ENCODE peak calls at places on chromosomes 4 and X, in ten cellular contexts. One of them, this sample, is unnamed.

GRCh38 chr4:96916731-96917130 is 1076.8 kb downstream of the PDHA2 start:
- DNase-seq in left ventricle myocardium inferior: no peak
- DNase-seq in nucleus accumbens: no peak
- DNase-seq in stomach: no peak
- DNase-seq in NCI-H2029 treated with DMSO at 0.1 percent for 48 hours: no peak
- DNase-seq in uterus: no peak
- DNase-seq in activated T-helper 1 cell treated with anti-CD3 and anti-CD28 coated beads, Interleukin-2, amount 50 U/mL, for 16 hours: no peak
- DNase-seq in activated CD8-positive, alpha-beta T cell treated with anti-CD3 and anti-CD28 coated beads, Interleukin-2, amount 10 ng/mL, durations not matched to agents 7 days and 5 days: no peak
- DNase-seq in activated CD8-positive, alpha-beta memory T cell treated with anti-CD3 and anti-CD28 coated beads for 24 hours: no peak
- DNase-seq in WERI-Rb-1: peak; percentile 74
- DNase-seq in this sample: no peak

GRCh38 chr4:24727390-24727789 is 68.0 kb upstream of the SOD3 start:
- DNase-seq in left ventricle myocardium inferior: no peak
- DNase-seq in nucleus accumbens: no peak
- DNase-seq in stomach: no peak
- DNase-seq in NCI-H2029 treated with DMSO at 0.1 percent for 48 hours: no peak
- DNase-seq in uterus: no peak
- DNase-seq in activated T-helper 1 cell treated with anti-CD3 and anti-CD28 coated beads, Interleukin-2, amount 50 U/mL, for 16 hours: no peak
- DNase-seq in activated CD8-positive, alpha-beta T cell treated with anti-CD3 and anti-CD28 coated beads, Interleukin-2, amount 10 ng/mL, durations not matched to agents 7 days and 5 days: no peak
- DNase-seq in activated CD8-positive, alpha-beta memory T cell treated with anti-CD3 and anti-CD28 coated beads for 24 hours: no peak
- DNase-seq in WERI-Rb-1: no peak
- DNase-seq in this sample: no peak

GRCh38 chr4:26105815-26106699 is 192.0 kb downstream of the SMIM20 start:
- DNase-seq in left ventricle myocardium inferior: no peak
- DNase-seq in nucleus accumbens: no peak
- DNase-seq in stomach: no peak
- DNase-seq in NCI-H2029 treated with DMSO at 0.1 percent for 48 hours: no peak
- DNase-seq in uterus: peak; percentile 52
- DNase-seq in activated T-helper 1 cell treated with anti-CD3 and anti-CD28 coated beads, Interleukin-2, amount 50 U/mL, for 16 hours: no peak
- DNase-seq in activated CD8-positive, alpha-beta T cell treated with anti-CD3 and anti-CD28 coated beads, Interleukin-2, amount 10 ng/mL, durations not matched to agents 7 days and 5 days: no peak
- DNase-seq in activated CD8-positive, alpha-beta memory T cell treated with anti-CD3 and anti-CD28 coated beads for 24 hours: no peak
- DNase-seq in WERI-Rb-1: no peak
- DNase-seq in this sample: peak; percentile 34

GRCh38 chr4:91525627-91526026 is 778.1 kb upstream of the GRID2 start:
- DNase-seq in left ventricle myocardium inferior: no peak
- DNase-seq in nucleus accumbens: no peak
- DNase-seq in stomach: no peak
- DNase-seq in NCI-H2029 treated with DMSO at 0.1 percent for 48 hours: no peak
- DNase-seq in uterus: no peak
- DNase-seq in activated T-helper 1 cell treated with anti-CD3 and anti-CD28 coated beads, Interleukin-2, amount 50 U/mL, for 16 hours: no peak
- DNase-seq in activated CD8-positive, alpha-beta T cell treated with anti-CD3 and anti-CD28 coated beads, Interleukin-2, amount 10 ng/mL, durations not matched to agents 7 days and 5 days: no peak
- DNase-seq in activated CD8-positive, alpha-beta memory T cell treated with anti-CD3 and anti-CD28 coated beads for 24 hours: no peak
- DNase-seq in WERI-Rb-1: no peak
- DNase-seq in this sample: no peak

GRCh38 chr4:7112656-7113055 is 44.8 kb upstream of the GRPEL1 start:
- DNase-seq in left ventricle myocardium inferior: peak; percentile 5
- DNase-seq in nucleus accumbens: no peak
- DNase-seq in stomach: no peak
- DNase-seq in NCI-H2029 treated with DMSO at 0.1 percent for 48 hours: no peak
- DNase-seq in uterus: no peak
- DNase-seq in activated T-helper 1 cell treated with anti-CD3 and anti-CD28 coated beads, Interleukin-2, amount 50 U/mL, for 16 hours: no peak
- DNase-seq in activated CD8-positive, alpha-beta T cell treated with anti-CD3 and anti-CD28 coated beads, Interleukin-2, amount 10 ng/mL, durations not matched to agents 7 days and 5 days: no peak
- DNase-seq in activated CD8-positive, alpha-beta memory T cell treated with anti-CD3 and anti-CD28 coated beads for 24 hours: no peak
- DNase-seq in WERI-Rb-1: no peak
- DNase-seq in this sample: no peak

GRCh38 chrX:115251458-115252233 is 17.8 kb upstream of the LRCH2 start:
- DNase-seq in left ventricle myocardium inferior: no peak
- DNase-seq in nucleus accumbens: no peak
- DNase-seq in stomach: no peak
- DNase-seq in NCI-H2029 treated with DMSO at 0.1 percent for 48 hours: no peak
- DNase-seq in uterus: no peak
- DNase-seq in activated T-helper 1 cell treated with anti-CD3 and anti-CD28 coated beads, Interleukin-2, amount 50 U/mL, for 16 hours: no peak
- DNase-seq in activated CD8-positive, alpha-beta T cell treated with anti-CD3 and anti-CD28 coated beads, Interleukin-2, amount 10 ng/mL, durations not matched to agents 7 days and 5 days: no peak
- DNase-seq in activated CD8-positive, alpha-beta memory T cell treated with anti-CD3 and anti-CD28 coated beads for 24 hours: no peak
- DNase-seq in WERI-Rb-1: no peak
- DNase-seq in this sample: no peak

GRCh38 chr4:42630908-42631307 is 26.0 kb downstream of the ATP8A1 start:
- DNase-seq in left ventricle myocardium inferior: no peak
- DNase-seq in nucleus accumbens: no peak
- DNase-seq in stomach: no peak
- DNase-seq in NCI-H2029 treated with DMSO at 0.1 percent for 48 hours: no peak
- DNase-seq in uterus: no peak
- DNase-seq in activated T-helper 1 cell treated with anti-CD3 and anti-CD28 coated beads, Interleukin-2, amount 50 U/mL, for 16 hours: no peak
- DNase-seq in activated CD8-positive, alpha-beta T cell treated with anti-CD3 and anti-CD28 coated beads, Interleukin-2, amount 10 ng/mL, durations not matched to agents 7 days and 5 days: no peak
- DNase-seq in activated CD8-positive, alpha-beta memory T cell treated with anti-CD3 and anti-CD28 coated beads for 24 hours: no peak
- DNase-seq in WERI-Rb-1: no peak
- DNase-seq in this sample: no peak

GRCh38 chr4:95165926-95166524 is 382.7 kb downstream of the UNC5C start:
- DNase-seq in left ventricle myocardium inferior: no peak
- DNase-seq in nucleus accumbens: no peak
- DNase-seq in stomach: no peak
- DNase-seq in NCI-H2029 treated with DMSO at 0.1 percent for 48 hours: peak; percentile 53
- DNase-seq in uterus: peak; percentile 27
- DNase-seq in activated T-helper 1 cell treated with anti-CD3 and anti-CD28 coated beads, Interleukin-2, amount 50 U/mL, for 16 hours: no peak
- DNase-seq in activated CD8-positive, alpha-beta T cell treated with anti-CD3 and anti-CD28 coated beads, Interleukin-2, amount 10 ng/mL, durations not matched to agents 7 days and 5 days: peak; percentile 67
- DNase-seq in activated CD8-positive, alpha-beta memory T cell treated with anti-CD3 and anti-CD28 coated beads for 24 hours: no peak
- DNase-seq in WERI-Rb-1: peak; percentile 43
- DNase-seq in this sample: peak; percentile 80

GRCh38 chr4:6095023-6095817 is 77.0 kb upstream of the C4orf50 start:
- DNase-seq in left ventricle myocardium inferior: no peak
- DNase-seq in nucleus accumbens: no peak
- DNase-seq in stomach: no peak
- DNase-seq in NCI-H2029 treated with DMSO at 0.1 percent for 48 hours: no peak
- DNase-seq in uterus: no peak
- DNase-seq in activated T-helper 1 cell treated with anti-CD3 and anti-CD28 coated beads, Interleukin-2, amount 50 U/mL, for 16 hours: no peak
- DNase-seq in activated CD8-positive, alpha-beta T cell treated with anti-CD3 and anti-CD28 coated beads, Interleukin-2, amount 10 ng/mL, durations not matched to agents 7 days and 5 days: no peak
- DNase-seq in activated CD8-positive, alpha-beta memory T cell treated with anti-CD3 and anti-CD28 coated beads for 24 hours: peak; percentile 30
- DNase-seq in WERI-Rb-1: no peak
- DNase-seq in this sample: peak; percentile 37

GRCh38 chrX:71578253-71579135 is at the start of gene GCNA:
- DNase-seq in left ventricle myocardium inferior: no peak
- DNase-seq in nucleus accumbens: no peak
- DNase-seq in stomach: no peak
- DNase-seq in NCI-H2029 treated with DMSO at 0.1 percent for 48 hours: no peak
- DNase-seq in uterus: no peak
- DNase-seq in activated T-helper 1 cell treated with anti-CD3 and anti-CD28 coated beads, Interleukin-2, amount 50 U/mL, for 16 hours: no peak
- DNase-seq in activated CD8-positive, alpha-beta T cell treated with anti-CD3 and anti-CD28 coated beads, Interleukin-2, amount 10 ng/mL, durations not matched to agents 7 days and 5 days: no peak
- DNase-seq in activated CD8-positive, alpha-beta memory T cell treated with anti-CD3 and anti-CD28 coated beads for 24 hours: no peak
- DNase-seq in WERI-Rb-1: no peak
- DNase-seq in this sample: no peak

GRCh38 chr4:13903851-13904340 is 276.4 kb upstream of the BOD1L1 start:
- DNase-seq in left ventricle myocardium inferior: no peak
- DNase-seq in nucleus accumbens: no peak
- DNase-seq in stomach: no peak
- DNase-seq in NCI-H2029 treated with DMSO at 0.1 percent for 48 hours: no peak
- DNase-seq in uterus: no peak
- DNase-seq in activated T-helper 1 cell treated with anti-CD3 and anti-CD28 coated beads, Interleukin-2, amount 50 U/mL, for 16 hours: no peak
- DNase-seq in activated CD8-positive, alpha-beta T cell treated with anti-CD3 and anti-CD28 coated beads, Interleukin-2, amount 10 ng/mL, durations not matched to agents 7 days and 5 days: no peak
- DNase-seq in activated CD8-positive, alpha-beta memory T cell treated with anti-CD3 and anti-CD28 coated beads for 24 hours: no peak
- DNase-seq in WERI-Rb-1: no peak
- DNase-seq in this sample: no peak

GRCh38 chr4:124631760-124632159 is 80.8 kb downstream of the ANKRD50 start:
- DNase-seq in left ventricle myocardium inferior: no peak
- DNase-seq in nucleus accumbens: no peak
- DNase-seq in stomach: peak; percentile 57
- DNase-seq in NCI-H2029 treated with DMSO at 0.1 percent for 48 hours: no peak
- DNase-seq in uterus: peak; percentile 47
- DNase-seq in activated T-helper 1 cell treated with anti-CD3 and anti-CD28 coated beads, Interleukin-2, amount 50 U/mL, for 16 hours: no peak
- DNase-seq in activated CD8-positive, alpha-beta T cell treated with anti-CD3 and anti-CD28 coated beads, Interleukin-2, amount 10 ng/mL, durations not matched to agents 7 days and 5 days: no peak
- DNase-seq in activated CD8-positive, alpha-beta memory T cell treated with anti-CD3 and anti-CD28 coated beads for 24 hours: no peak
- DNase-seq in WERI-Rb-1: no peak
- DNase-seq in this sample: peak; percentile 97

GRCh38 chrX:44092778-44093177 is 119.6 kb upstream of the NDP start:
- DNase-seq in left ventricle myocardium inferior: no peak
- DNase-seq in nucleus accumbens: no peak
- DNase-seq in stomach: no peak
- DNase-seq in NCI-H2029 treated with DMSO at 0.1 percent for 48 hours: no peak
- DNase-seq in uterus: no peak
- DNase-seq in activated T-helper 1 cell treated with anti-CD3 and anti-CD28 coated beads, Interleukin-2, amount 50 U/mL, for 16 hours: no peak
- DNase-seq in activated CD8-positive, alpha-beta T cell treated with anti-CD3 and anti-CD28 coated beads, Interleukin-2, amount 10 ng/mL, durations not matched to agents 7 days and 5 days: no peak
- DNase-seq in activated CD8-positive, alpha-beta memory T cell treated with anti-CD3 and anti-CD28 coated beads for 24 hours: no peak
- DNase-seq in WERI-Rb-1: no peak
- DNase-seq in this sample: no peak

GRCh38 chrX:17298564-17298963 is 76.4 kb upstream of the NHS start:
- DNase-seq in left ventricle myocardium inferior: no peak
- DNase-seq in nucleus accumbens: no peak
- DNase-seq in stomach: no peak
- DNase-seq in NCI-H2029 treated with DMSO at 0.1 percent for 48 hours: no peak
- DNase-seq in uterus: no peak
- DNase-seq in activated T-helper 1 cell treated with anti-CD3 and anti-CD28 coated beads, Interleukin-2, amount 50 U/mL, for 16 hours: no peak
- DNase-seq in activated CD8-positive, alpha-beta T cell treated with anti-CD3 and anti-CD28 coated beads, Interleukin-2, amount 10 ng/mL, durations not matched to agents 7 days and 5 days: no peak
- DNase-seq in activated CD8-positive, alpha-beta memory T cell treated with anti-CD3 and anti-CD28 coated beads for 24 hours: no peak
- DNase-seq in WERI-Rb-1: no peak
- DNase-seq in this sample: no peak

GRCh38 chr4:184313710-184314659 is 96.3 kb upstream of the ENPP6 start:
- DNase-seq in left ventricle myocardium inferior: no peak
- DNase-seq in nucleus accumbens: no peak
- DNase-seq in stomach: no peak
- DNase-seq in NCI-H2029 treated with DMSO at 0.1 percent for 48 hours: no peak
- DNase-seq in uterus: no peak
- DNase-seq in activated T-helper 1 cell treated with anti-CD3 and anti-CD28 coated beads, Interleukin-2, amount 50 U/mL, for 16 hours: no peak
- DNase-seq in activated CD8-positive, alpha-beta T cell treated with anti-CD3 and anti-CD28 coated beads, Interleukin-2, amount 10 ng/mL, durations not matched to agents 7 days and 5 days: peak; percentile 54
- DNase-seq in activated CD8-positive, alpha-beta memory T cell treated with anti-CD3 and anti-CD28 coated beads for 24 hours: no peak
- DNase-seq in WERI-Rb-1: no peak
- DNase-seq in this sample: no peak

GRCh38 chr4:26032142-26032541 is 118.1 kb downstream of the SMIM20 start:
- DNase-seq in left ventricle myocardium inferior: no peak
- DNase-seq in nucleus accumbens: no peak
- DNase-seq in stomach: no peak
- DNase-seq in NCI-H2029 treated with DMSO at 0.1 percent for 48 hours: no peak
- DNase-seq in uterus: no peak
- DNase-seq in activated T-helper 1 cell treated with anti-CD3 and anti-CD28 coated beads, Interleukin-2, amount 50 U/mL, for 16 hours: no peak
- DNase-seq in activated CD8-positive, alpha-beta T cell treated with anti-CD3 and anti-CD28 coated beads, Interleukin-2, amount 10 ng/mL, durations not matched to agents 7 days and 5 days: no peak
- DNase-seq in activated CD8-positive, alpha-beta memory T cell treated with anti-CD3 and anti-CD28 coated beads for 24 hours: no peak
- DNase-seq in WERI-Rb-1: peak; percentile 26
- DNase-seq in this sample: no peak

GRCh38 chrX:27680726-27681125 is 90.6 kb downstream of the DCAF8L2 start:
- DNase-seq in left ventricle myocardium inferior: no peak
- DNase-seq in nucleus accumbens: no peak
- DNase-seq in stomach: no peak
- DNase-seq in NCI-H2029 treated with DMSO at 0.1 percent for 48 hours: no peak
- DNase-seq in uterus: no peak
- DNase-seq in activated T-helper 1 cell treated with anti-CD3 and anti-CD28 coated beads, Interleukin-2, amount 50 U/mL, for 16 hours: no peak
- DNase-seq in activated CD8-positive, alpha-beta T cell treated with anti-CD3 and anti-CD28 coated beads, Interleukin-2, amount 10 ng/mL, durations not matched to agents 7 days and 5 days: no peak
- DNase-seq in activated CD8-positive, alpha-beta memory T cell treated with anti-CD3 and anti-CD28 coated beads for 24 hours: no peak
- DNase-seq in WERI-Rb-1: no peak
- DNase-seq in this sample: no peak

GRCh38 chrX:107706309-107706708 is 69.3 kb downstream of the TSC22D3 start:
- DNase-seq in left ventricle myocardium inferior: no peak
- DNase-seq in nucleus accumbens: no peak
- DNase-seq in stomach: no peak
- DNase-seq in NCI-H2029 treated with DMSO at 0.1 percent for 48 hours: no peak
- DNase-seq in uterus: no peak
- DNase-seq in activated T-helper 1 cell treated with anti-CD3 and anti-CD28 coated beads, Interleukin-2, amount 50 U/mL, for 16 hours: no peak
- DNase-seq in activated CD8-positive, alpha-beta T cell treated with anti-CD3 and anti-CD28 coated beads, Interleukin-2, amount 10 ng/mL, durations not matched to agents 7 days and 5 days: no peak
- DNase-seq in activated CD8-positive, alpha-beta memory T cell treated with anti-CD3 and anti-CD28 coated beads for 24 hours: no peak
- DNase-seq in WERI-Rb-1: no peak
- DNase-seq in this sample: no peak

GRCh38 chr4:38290360-38290759 is 330.2 kb downstream of the PTTG2 start:
- DNase-seq in left ventricle myocardium inferior: no peak
- DNase-seq in nucleus accumbens: no peak
- DNase-seq in stomach: no peak
- DNase-seq in NCI-H2029 treated with DMSO at 0.1 percent for 48 hours: no peak
- DNase-seq in uterus: no peak
- DNase-seq in activated T-helper 1 cell treated with anti-CD3 and anti-CD28 coated beads, Interleukin-2, amount 50 U/mL, for 16 hours: no peak
- DNase-seq in activated CD8-positive, alpha-beta T cell treated with anti-CD3 and anti-CD28 coated beads, Interleukin-2, amount 10 ng/mL, durations not matched to agents 7 days and 5 days: no peak
- DNase-seq in activated CD8-positive, alpha-beta memory T cell treated with anti-CD3 and anti-CD28 coated beads for 24 hours: no peak
- DNase-seq in WERI-Rb-1: no peak
- DNase-seq in this sample: no peak

GRCh38 chr4:95637047-95637600 is 88.4 kb upstream of the UNC5C start:
- DNase-seq in left ventricle myocardium inferior: no peak
- DNase-seq in nucleus accumbens: no peak
- DNase-seq in stomach: no peak
- DNase-seq in NCI-H2029 treated with DMSO at 0.1 percent for 48 hours: no peak
- DNase-seq in uterus: no peak
- DNase-seq in activated T-helper 1 cell treated with anti-CD3 and anti-CD28 coated beads, Interleukin-2, amount 50 U/mL, for 16 hours: no peak
- DNase-seq in activated CD8-positive, alpha-beta T cell treated with anti-CD3 and anti-CD28 coated beads, Interleukin-2, amount 10 ng/mL, durations not matched to agents 7 days and 5 days: no peak
- DNase-seq in activated CD8-positive, alpha-beta memory T cell treated with anti-CD3 and anti-CD28 coated beads for 24 hours: no peak
- DNase-seq in WERI-Rb-1: no peak
- DNase-seq in this sample: peak; percentile 58

GRCh38 chrX:21412883-21413282 is 38.7 kb downstream of the CNKSR2 start:
- DNase-seq in left ventricle myocardium inferior: no peak
- DNase-seq in nucleus accumbens: no peak
- DNase-seq in stomach: no peak
- DNase-seq in NCI-H2029 treated with DMSO at 0.1 percent for 48 hours: no peak
- DNase-seq in uterus: no peak
- DNase-seq in activated T-helper 1 cell treated with anti-CD3 and anti-CD28 coated beads, Interleukin-2, amount 50 U/mL, for 16 hours: no peak
- DNase-seq in activated CD8-positive, alpha-beta T cell treated with anti-CD3 and anti-CD28 coated beads, Interleukin-2, amount 10 ng/mL, durations not matched to agents 7 days and 5 days: no peak
- DNase-seq in activated CD8-positive, alpha-beta memory T cell treated with anti-CD3 and anti-CD28 coated beads for 24 hours: no peak
- DNase-seq in WERI-Rb-1: no peak
- DNase-seq in this sample: peak; percentile 54

GRCh38 chr4:84792366-84793301 is 173.9 kb downstream of the WDFY3 start:
- DNase-seq in left ventricle myocardium inferior: no peak
- DNase-seq in nucleus accumbens: no peak
- DNase-seq in stomach: no peak
- DNase-seq in NCI-H2029 treated with DMSO at 0.1 percent for 48 hours: no peak
- DNase-seq in uterus: no peak
- DNase-seq in activated T-helper 1 cell treated with anti-CD3 and anti-CD28 coated beads, Interleukin-2, amount 50 U/mL, for 16 hours: no peak
- DNase-seq in activated CD8-positive, alpha-beta T cell treated with anti-CD3 and anti-CD28 coated beads, Interleukin-2, amount 10 ng/mL, durations not matched to agents 7 days and 5 days: no peak
- DNase-seq in activated CD8-positive, alpha-beta memory T cell treated with anti-CD3 and anti-CD28 coated beads for 24 hours: no peak
- DNase-seq in WERI-Rb-1: no peak
- DNase-seq in this sample: no peak

GRCh38 chr4:4694812-4695211 is 153.0 kb upstream of the STX18 start:
- DNase-seq in left ventricle myocardium inferior: no peak
- DNase-seq in nucleus accumbens: no peak
- DNase-seq in stomach: no peak
- DNase-seq in NCI-H2029 treated with DMSO at 0.1 percent for 48 hours: no peak
- DNase-seq in uterus: no peak
- DNase-seq in activated T-helper 1 cell treated with anti-CD3 and anti-CD28 coated beads, Interleukin-2, amount 50 U/mL, for 16 hours: no peak
- DNase-seq in activated CD8-positive, alpha-beta T cell treated with anti-CD3 and anti-CD28 coated beads, Interleukin-2, amount 10 ng/mL, durations not matched to agents 7 days and 5 days: no peak
- DNase-seq in activated CD8-positive, alpha-beta memory T cell treated with anti-CD3 and anti-CD28 coated beads for 24 hours: no peak
- DNase-seq in WERI-Rb-1: no peak
- DNase-seq in this sample: no peak

GRCh38 chrX:54945224-54945623 is 24.6 kb downstream of the TRO start:
- DNase-seq in left ventricle myocardium inferior: no peak
- DNase-seq in nucleus accumbens: no peak
- DNase-seq in stomach: no peak
- DNase-seq in NCI-H2029 treated with DMSO at 0.1 percent for 48 hours: no peak
- DNase-seq in uterus: no peak
- DNase-seq in activated T-helper 1 cell treated with anti-CD3 and anti-CD28 coated beads, Interleukin-2, amount 50 U/mL, for 16 hours: no peak
- DNase-seq in activated CD8-positive, alpha-beta T cell treated with anti-CD3 and anti-CD28 coated beads, Interleukin-2, amount 10 ng/mL, durations not matched to agents 7 days and 5 days: no peak
- DNase-seq in activated CD8-positive, alpha-beta memory T cell treated with anti-CD3 and anti-CD28 coated beads for 24 hours: no peak
- DNase-seq in WERI-Rb-1: no peak
- DNase-seq in this sample: no peak